ENCODE peak calls at places on chromosomes 4 and X, in nine cellular contexts. F, S, V, K, E, M, I, B and Y are unnamed samples. For H3K4me1, the result is how much of the 10 kb centered on the place peaks cover.

GRCh38 chrX:72714471-72714916 is 388 bp upstream of the PHKA1 start:
- DNase-seq in F (peak), S (no peak), V (peak), K (peak), E (peak), M (peak), I (peak), B (peak), Y (peak)

GRCh38 chr4:108223313-108223712 is 54.6 kb upstream of the LEF1 start:
- DNase-seq in F (no peak), S (no peak), V (no peak), K (no peak), E (no peak), M (no peak), I (no peak), B (no peak), Y (no peak)

GRCh38 chrX:50747471-50747900 is 66.5 kb downstream of the SHROOM4 start:
- DNase-seq in F (peak), S (no peak), V (peak), K (no peak), E (no peak), M (peak), I (no peak), B (peak), Y (no peak)

GRCh38 chr4:86031927-86032326 is 327.9 kb downstream of the MAPK10 start:
- DNase-seq in F (no peak), S (no peak), V (no peak), K (no peak), E (no peak), M (no peak), I (no peak), B (no peak), Y (no peak)

GRCh38 chr4:152217896-152218295 is 318.0 kb downstream of the FBXW7 start:
- DNase-seq in F (no peak), S (no peak), V (no peak), K (no peak), E (no peak), M (no peak), I (no peak), B (no peak), Y (no peak)

GRCh38 chrX:152819732-152820131 is 10.8 kb downstream of the CETN2 start:
- DNase-seq in F (no peak), S (no peak), V (peak), K (no peak), E (no peak), M (no peak), I (peak), B (no peak), Y (no peak)

GRCh38 chr4:42609051-42609450 is 47.9 kb downstream of the ATP8A1 start:
- DNase-seq in F (no peak), S (no peak), V (no peak), K (no peak), E (no peak), M (no peak), I (no peak), B (no peak), Y (no peak)

GRCh38 chr4:3615386-3616286 is 83.4 kb upstream of the LRPAP1 start:
- DNase-seq in F (no peak), S (no peak), V (no peak), K (no peak), E (no peak), M (no peak), I (no peak), B (no peak), Y (no peak)

GRCh38 chr4:183388777-183389176 is 55.7 kb upstream of the CDKN2AIP start:
- DNase-seq in F (no peak), S (no peak), V (no peak), K (no peak), E (no peak), M (no peak), I (no peak), B (no peak), Y (no peak)

GRCh38 chr4:102687982-102688433 is 72.8 kb downstream of the MANBA start:
- DNase-seq in F (no peak), S (no peak), V (no peak), K (no peak), E (no peak), M (no peak), I (no peak), B (no peak), Y (no peak)

GRCh38 chr4:54065282-54066087 is 1.1 kb upstream of the CHIC2 start:
- DNase-seq in F (no peak), S (no peak), V (peak), K (no peak), E (no peak), M (no peak), I (no peak), B (no peak), Y (no peak)

GRCh38 chr4:54063224-54063623 is 1.2 kb downstream of the CHIC2 start:
- DNase-seq in F (no peak), S (peak), V (peak), K (no peak), E (no peak), M (no peak), I (no peak), B (no peak), Y (no peak)

GRCh38 chr4:54064317-54065275 is at the start of gene CHIC2:
- DNase-seq in F (peak), S (peak), V (peak), K (peak), E (peak), M (peak), I (peak), B (peak), Y (peak)

GRCh38 chr4:54062392-54062791 is 2.0 kb downstream of the CHIC2 start:
- DNase-seq in F (no peak), S (no peak), V (no peak), K (no peak), E (no peak), M (no peak), I (no peak), B (no peak), Y (no peak)

GRCh38 chr4:54063737-54064316 is 578 bp downstream of the CHIC2 start:
- DNase-seq in F (peak), S (peak), V (peak), K (peak), E (no peak), M (peak), I (no peak), B (peak), Y (peak)
- H3K4me1 ChIP-seq in F (half or more), S (half or more), V (under half), K (under half), E (under half), M (under half), I (half or more), B (under half), Y (under half)

GRCh38 chr4:163167333-163167626 is 590 bp upstream of the NAF1 start:
- DNase-seq in F (no peak), S (no peak), V (peak), K (peak), E (no peak), M (no peak), I (no peak), B (peak), Y (no peak)
- H3K27ac ChIP-seq in F (peak), S (peak), V (peak), K (peak), E (no peak), M (peak), I (peak), B (peak), Y (peak)

GRCh38 chr4:168842186-168842585 is 167.9 kb downstream of the CBR4 start:
- DNase-seq in F (no peak), S (no peak), V (peak), K (no peak), E (no peak), M (no peak), I (no peak), B (no peak), Y (no peak)
- H3K4me1 ChIP-seq in F (under half), S (under half), V (under half), K (under half), E (under half), M (under half), I (half or more), B (under half), Y (under half)

GRCh38 chr4:16207409-16207808 is 18.9 kb downstream of the TAPT1 start:
- DNase-seq in F (no peak), S (no peak), V (no peak), K (no peak), E (no peak), M (no peak), I (no peak), B (no peak), Y (no peak)

GRCh38 chr4:16206848-16207247 is 19.4 kb downstream of the TAPT1 start:
- DNase-seq in F (no peak), S (no peak), V (no peak), K (no peak), E (no peak), M (peak), I (no peak), B (no peak), Y (no peak)

GRCh38 chr4:16205298-16206164 is 20.7 kb downstream of the TAPT1 start:
- DNase-seq in F (no peak), S (peak), V (no peak), K (no peak), E (no peak), M (peak), I (no peak), B (peak), Y (no peak)

GRCh38 chr4:16204505-16204904 is 21.8 kb downstream of the TAPT1 start:
- DNase-seq in F (no peak), S (no peak), V (no peak), K (no peak), E (no peak), M (no peak), I (no peak), B (no peak), Y (no peak)

GRCh38 chr4:16206301-16206700 is 20.0 kb downstream of the TAPT1 start:
- DNase-seq in F (no peak), S (no peak), V (no peak), K (no peak), E (no peak), M (peak), I (no peak), B (no peak), Y (no peak)
- H3K27ac ChIP-seq in F (no peak), S (no peak), V (no peak), K (no peak), E (no peak), M (no peak), I (no peak), B (no peak), Y (no peak)

DNA sequence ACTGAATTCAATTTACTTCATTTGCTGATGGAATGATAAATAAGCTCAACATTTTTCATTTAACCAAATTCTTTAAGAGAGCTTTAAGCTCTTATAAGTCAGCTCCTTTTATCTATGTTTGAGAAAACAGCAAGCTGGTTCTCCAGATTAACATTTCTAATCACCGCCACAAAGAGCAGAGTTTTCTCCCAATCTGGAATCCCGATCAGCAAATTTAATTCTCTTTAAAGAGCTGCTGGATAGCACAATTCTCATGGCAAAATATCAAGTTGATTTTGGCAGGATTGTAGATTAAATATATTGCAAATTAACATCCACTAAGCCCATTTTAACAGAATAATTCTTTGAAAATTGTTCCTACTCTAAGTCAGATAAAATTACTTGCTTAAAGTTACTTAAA is 48.8 kb downstream of the RPS6KA3 start:
- DNase-seq in F (no peak), S (no peak), V (no peak), K (no peak), E (no peak), M (no peak), I (no peak), B (no peak), Y (no peak)
- H3K4me1 ChIP-seq in F (under half), S (half or more), V (under half), K (under half), E (under half), M (under half), I (under half), B (under half), Y (under half)